ENCODE peak calls at places on chromosomes 4 and X, in eight cellular contexts. U, V, E, F, Z, Y, Q and B are unnamed samples.

GRCh38 chr4:152485726-152486276 is 50.1 kb downstream of the FBXW7 start:
- DNase-seq in U (no peak), V (no peak), E (peak), F (no peak), Z (no peak), Y (no peak), Q (no peak), B (no peak)

GRCh38 chrX:16496175-16496574 is 153.8 kb upstream of the S100G start:
- DNase-seq in U (no peak), V (no peak), E (no peak), F (no peak), Z (no peak), Y (no peak), Q (no peak), B (no peak)

GRCh38 chr4:94536649-94537464 is 85.1 kb downstream of the PDLIM5 start:
- DNase-seq in U (no peak), V (no peak), E (no peak), F (no peak), Z (no peak), Y (no peak), Q (peak), B (no peak)

GRCh38 chrX:32289356-32289755 is 922.0 kb downstream of the DMD start:
- DNase-seq in U (no peak), V (no peak), E (no peak), F (no peak), Z (no peak), Y (no peak), Q (no peak), B (no peak)

GRCh38 chr4:85423414-85423813 is 51.5 kb upstream of the ARHGAP24 start:
- DNase-seq in U (no peak), V (no peak), E (no peak), F (no peak), Z (no peak), Y (no peak), Q (no peak), B (no peak)

GRCh38 chr4:129358571-129358970 is 262.6 kb downstream of the C4orf33 start:
- DNase-seq in U (no peak), V (no peak), E (peak), F (no peak), Z (no peak), Y (no peak), Q (no peak), B (no peak)

GRCh38 chr4:173257732-173258717 is 76.1 kb downstream of the HMGB2 start:
- DNase-seq in U (peak), V (no peak), E (peak), F (peak), Z (peak), Y (peak), Q (peak), B (no peak)

GRCh38 chr4:128228778-128229457 is 58.7 kb downstream of the PGRMC2 start:
- DNase-seq in U (no peak), V (no peak), E (peak), F (no peak), Z (no peak), Y (no peak), Q (no peak), B (no peak)

GRCh38 chrX:107440187-107440586 is 9.3 kb upstream of the FRMPD3 start:
- DNase-seq in U (no peak), V (no peak), E (no peak), F (no peak), Z (no peak), Y (no peak), Q (no peak), B (no peak)

GRCh38 chr4:34964613-34965012 is 1279.7 kb downstream of the ARAP2 start:
- DNase-seq in U (no peak), V (no peak), E (no peak), F (no peak), Z (no peak), Y (no peak), Q (peak), B (no peak)

GRCh38 chr4:112284662-112285411 is 867 bp downstream of the TIFA start:
- DNase-seq in U (no peak), V (no peak), E (peak), F (peak), Z (no peak), Y (no peak), Q (no peak), B (no peak)

GRCh38 chr4:125444166-125444565 is 129.4 kb downstream of the FAT4 start:
- DNase-seq in U (no peak), V (no peak), E (no peak), F (no peak), Z (no peak), Y (no peak), Q (no peak), B (no peak)

GRCh38 chr4:129672941-129673340 is 577.0 kb downstream of the C4orf33 start:
- DNase-seq in U (no peak), V (no peak), E (no peak), F (peak), Z (no peak), Y (no peak), Q (no peak), B (no peak)

GRCh38 chr4:126207892-126208291 is 893.1 kb downstream of the FAT4 start:
- DNase-seq in U (no peak), V (no peak), E (no peak), F (no peak), Z (no peak), Y (no peak), Q (no peak), B (no peak)

GRCh38 chrX:2243913-2244460 is 256.8 kb downstream of the DHRSX start:
- DNase-seq in U (no peak), V (no peak), E (peak), F (no peak), Z (no peak), Y (no peak), Q (no peak), B (no peak)

GRCh38 chrX:8433296-8434094 is 31.1 kb upstream of the VCX3B start:
- DNase-seq in U (no peak), V (no peak), E (no peak), F (no peak), Z (no peak), Y (no peak), Q (no peak), B (no peak)

GRCh38 chrX:420496-421223 is 34.0 kb upstream of the PPP2R3B start:
- DNase-seq in U (no peak), V (no peak), E (no peak), F (no peak), Z (peak), Y (no peak), Q (no peak), B (no peak)

GRCh38 chrX:9352683-9353430 is 112.0 kb upstream of the TBL1X start:
- DNase-seq in U (no peak), V (no peak), E (peak), F (peak), Z (no peak), Y (no peak), Q (no peak), B (no peak)

GRCh38 chr4:153759407-153760226 is at the start of gene RNF175:
- DNase-seq in U (peak), V (no peak), E (no peak), F (no peak), Z (no peak), Y (no peak), Q (peak), B (no peak)

GRCh38 chr4:166064706-166065105 is 191.7 kb downstream of the TLL1 start:
- DNase-seq in U (no peak), V (no peak), E (no peak), F (no peak), Z (no peak), Y (no peak), Q (no peak), B (no peak)

GRCh38 chrX:150841466-150842197 is 56.8 kb downstream of the CD99L2 start:
- DNase-seq in U (no peak), V (no peak), E (peak), F (no peak), Z (no peak), Y (no peak), Q (no peak), B (no peak)

GRCh38 chr4:75289843-75290616 is 224.2 kb downstream of the RCHY1 start:
- DNase-seq in U (no peak), V (no peak), E (no peak), F (no peak), Z (no peak), Y (no peak), Q (peak), B (no peak)

GRCh38 chr4:1720163-1720983 is 750 bp downstream of the TMEM129 start:
- DNase-seq in U (peak), V (no peak), E (peak), F (peak), Z (peak), Y (no peak), Q (peak), B (no peak)

GRCh38 chrX:21047034-21047455 is 327.2 kb upstream of the CNKSR2 start:
- DNase-seq in U (no peak), V (no peak), E (no peak), F (no peak), Z (no peak), Y (no peak), Q (peak), B (no peak)

GRCh38 chrX:144896323-144896722 is 351.0 kb upstream of the SPANXN1 start:
- DNase-seq in U (no peak), V (no peak), E (no peak), F (no peak), Z (no peak), Y (no peak), Q (peak), B (no peak)

GRCh38 chr4:41360911-41361830 is 104.4 kb downstream of the UCHL1 start:
- DNase-seq in U (peak), V (peak), E (no peak), F (no peak), Z (peak), Y (peak), Q (peak), B (no peak)

GRCh38 chrX:153816821-153817220 is 13.5 kb downstream of the PDZD4 start:
- DNase-seq in U (peak), V (no peak), E (no peak), F (no peak), Z (no peak), Y (no peak), Q (no peak), B (no peak)
- TF ChIP-seq CTCF in U (no peak), V (no peak), E (no peak), F (no peak), Z (no peak), Y (no peak), Q (no peak), B (no peak)

GRCh38 chr4:149203256-149204001 is 612.2 kb downstream of the IQCM start:
- DNase-seq in U (no peak), V (no peak), E (peak), F (no peak), Z (no peak), Y (no peak), Q (no peak), B (no peak)
- H3K4me3 ChIP-seq in U (no peak), V (no peak), E (no peak), F (no peak), Z (peak), Y (no peak), Q (no peak), B (no peak)

GRCh38 chr4:104262678-104263077 is 232.0 kb downstream of the CXXC4 start:
- DNase-seq in U (no peak), V (no peak), E (no peak), F (no peak), Z (no peak), Y (no peak), Q (no peak), B (no peak)

GRCh38 chr4:104263100-104263499 is 231.6 kb downstream of the CXXC4 start:
- DNase-seq in U (no peak), V (no peak), E (no peak), F (no peak), Z (no peak), Y (no peak), Q (no peak), B (no peak)
- H3K27ac ChIP-seq in U (no peak), V (no peak), E (no peak), F (no peak), Z (no peak), Y (no peak), Q (no peak), B (no peak)

GRCh38 chr4:157706134-157706533 is 466.7 kb downstream of the GASK1B start:
- DNase-seq in U (no peak), V (no peak), E (no peak), F (no peak), Z (no peak), Y (no peak), Q (no peak), B (no peak)

GRCh38 chr4:157701695-157701994 is 471.2 kb downstream of the GASK1B start:
- DNase-seq in U (no peak), V (no peak), E (no peak), F (no peak), Z (no peak), Y (no peak), Q (no peak), B (no peak)

GRCh38 chr4:157700898-157701694 is 471.7 kb downstream of the GASK1B start:
- DNase-seq in U (no peak), V (no peak), E (no peak), F (no peak), Z (no peak), Y (no peak), Q (no peak), B (no peak)

DNA sequence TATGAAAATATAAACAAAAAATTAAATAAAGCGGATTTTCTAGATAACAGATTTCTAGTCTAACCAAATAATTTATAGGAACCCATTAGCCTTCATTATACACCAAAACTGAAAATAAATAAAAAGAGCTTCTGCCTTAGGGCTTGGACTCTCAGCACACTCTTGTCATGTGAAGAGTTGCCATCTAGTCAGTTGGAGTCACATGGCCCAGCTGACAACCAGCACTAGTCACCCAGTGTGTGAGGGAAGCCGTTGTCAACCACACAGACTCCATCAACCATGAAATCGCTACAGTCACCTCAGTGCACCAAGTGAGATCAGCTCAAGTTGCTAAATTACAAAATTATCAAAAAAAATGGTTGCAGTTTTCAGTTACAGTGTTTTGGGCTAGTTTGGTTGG is 470.0 kb downstream of the GASK1B start:
- DNase-seq in U (no peak), V (no peak), E (no peak), F (no peak), Z (no peak), Y (no peak), Q (no peak), B (no peak)
- TF ChIP-seq CTCF in U (no peak), V (no peak), E (no peak), F (no peak), Z (no peak), Y (no peak), Q (no peak), B (no peak)

GRCh38 chrX:134990475-134991473 is at the start of gene SMIM10:
- DNase-seq in U (peak), V (peak), E (peak), F (no peak), Z (peak), Y (peak), Q (peak), B (peak)
- H3K4me3 ChIP-seq in U (peak), V (peak), E (peak), F (no peak), Z (peak), Y (peak), Q (peak), B (peak)

GRCh38 chrX:44908198-44908597 is 35.2 kb downstream of the KDM6A start:
- DNase-seq in U (no peak), V (no peak), E (peak), F (no peak), Z (no peak), Y (no peak), Q (no peak), B (no peak)
- H3K27ac ChIP-seq in U (peak), V (no peak), E (no peak), F (no peak), Z (no peak), Y (no peak), Q (no peak), B (no peak)

DNA sequence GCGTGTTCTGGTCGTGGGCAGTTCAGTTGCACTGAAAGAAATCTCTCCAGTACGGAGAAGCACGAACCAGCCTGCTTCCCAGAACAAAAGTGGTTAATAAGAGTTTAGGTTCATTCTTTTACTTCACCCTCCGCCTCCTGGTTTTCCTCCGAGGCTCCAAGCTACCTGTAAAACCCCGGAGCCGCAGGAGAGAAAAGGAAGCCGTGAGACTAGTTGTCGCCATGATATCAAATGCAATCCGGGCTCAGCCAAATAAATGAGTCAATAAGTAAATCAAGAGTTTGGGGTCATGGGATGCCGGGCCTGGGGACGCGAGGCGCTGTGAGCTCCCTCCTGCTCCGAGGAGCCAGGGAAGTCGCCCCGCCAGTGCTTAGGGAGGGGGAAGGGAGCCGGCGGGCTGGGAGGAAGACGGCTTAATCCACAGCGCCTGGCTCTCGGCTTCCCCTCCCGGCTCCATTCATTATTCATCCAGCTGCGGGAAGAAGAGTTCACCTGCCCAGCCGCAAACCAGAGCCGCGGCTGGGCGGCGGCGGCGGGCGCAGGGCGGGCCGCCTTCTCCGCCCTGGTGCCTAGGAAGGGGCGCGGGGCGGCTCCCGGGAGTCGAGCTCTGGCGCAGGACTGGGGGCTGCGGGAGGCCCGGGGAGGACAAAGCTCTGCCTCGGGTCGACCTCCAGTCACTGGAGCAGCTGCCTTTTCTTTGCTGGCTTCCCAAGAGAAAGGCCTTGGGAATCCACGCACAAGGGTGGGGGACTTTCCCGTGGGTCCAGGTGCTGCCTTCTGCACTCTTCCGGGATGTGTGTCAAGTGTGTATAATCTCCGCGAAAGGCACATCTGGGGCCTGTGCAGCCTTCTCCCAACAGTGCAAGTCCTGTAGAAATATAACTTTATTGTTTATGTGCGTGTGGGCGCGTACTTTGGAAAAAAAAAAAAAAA is 1.7 kb downstream of the FRAS1 start:
- DNase-seq in U (peak), V (peak), E (no peak), F (no peak), Z (peak), Y (peak), Q (peak), B (no peak)
- TF ChIP-seq CTCF in U (no peak), V (no peak), E (no peak), F (no peak), Z (no peak), Y (no peak), Q (no peak), B (no peak)

DNA sequence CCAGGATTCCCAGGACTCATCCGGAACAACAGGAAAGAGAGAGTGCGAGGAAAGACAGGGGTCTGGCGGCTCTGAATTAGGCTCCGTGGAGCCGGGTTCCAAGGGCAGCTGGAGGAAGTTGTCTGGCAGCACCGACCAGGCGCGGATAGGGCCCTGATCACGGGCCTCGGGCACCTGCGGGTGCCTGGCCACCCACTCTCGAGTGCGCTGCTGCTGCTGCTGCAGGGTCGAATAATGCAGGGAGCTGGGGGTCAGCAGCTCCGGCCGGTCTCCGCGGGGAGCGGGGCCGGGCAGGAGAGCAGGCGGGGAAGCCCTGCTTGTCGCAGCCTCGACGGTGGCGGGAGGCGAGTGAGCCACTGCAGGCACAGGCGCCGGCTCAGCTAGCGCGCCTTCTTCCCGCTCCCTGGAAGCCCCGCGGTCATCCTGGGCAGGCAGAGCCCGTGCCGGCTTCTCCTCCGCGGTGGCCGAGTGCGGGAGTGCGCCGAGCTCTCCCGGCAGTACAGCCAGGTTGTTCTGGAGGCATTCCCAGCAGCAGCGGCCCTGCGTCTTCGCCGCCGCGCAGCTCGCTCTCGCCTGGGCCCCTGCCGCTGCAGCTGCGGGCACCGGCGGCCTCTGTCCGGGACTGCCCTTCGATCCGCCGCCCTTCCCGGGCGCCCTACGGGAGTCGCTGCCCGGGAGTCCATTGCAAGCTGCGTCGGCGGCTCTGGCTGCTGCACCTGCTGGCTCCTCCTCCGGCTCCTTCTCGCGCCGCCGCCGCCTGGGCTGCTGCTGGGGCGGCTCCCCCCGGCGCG is 1.0 kb downstream of the SOWAHB start:
- DNase-seq in U (peak), V (no peak), E (peak), F (no peak), Z (peak), Y (no peak), Q (peak), B (no peak)
- H3K4me3 ChIP-seq in U (peak), V (peak), E (peak), F (no peak), Z (peak), Y (peak), Q (peak), B (peak)

DNA sequence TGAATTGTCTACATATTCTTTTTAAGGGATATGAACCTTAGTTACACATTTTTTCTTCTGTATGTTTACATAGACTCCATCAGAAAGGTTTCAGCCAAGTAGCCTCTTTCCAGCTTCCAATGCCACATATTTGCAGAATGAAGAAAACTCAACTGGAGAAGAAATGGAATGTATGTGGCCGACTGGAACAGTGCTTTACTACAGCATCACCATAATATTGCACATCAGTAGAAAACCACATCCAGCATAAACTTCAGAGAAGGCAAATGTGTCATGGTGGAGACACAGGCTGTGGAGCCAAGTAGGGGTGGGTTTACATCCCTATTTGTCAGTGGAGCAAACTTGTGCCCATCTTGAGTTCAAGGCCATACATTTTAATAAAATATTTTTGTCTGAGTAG is 204.8 kb upstream of the LDB2 start:
- DNase-seq in U (no peak), V (no peak), E (peak), F (no peak), Z (no peak), Y (no peak), Q (no peak), B (no peak)
- H3K27ac ChIP-seq in U (no peak), V (no peak), E (no peak), F (no peak), Z (no peak), Y (no peak), Q (no peak), B (no peak)

DNA sequence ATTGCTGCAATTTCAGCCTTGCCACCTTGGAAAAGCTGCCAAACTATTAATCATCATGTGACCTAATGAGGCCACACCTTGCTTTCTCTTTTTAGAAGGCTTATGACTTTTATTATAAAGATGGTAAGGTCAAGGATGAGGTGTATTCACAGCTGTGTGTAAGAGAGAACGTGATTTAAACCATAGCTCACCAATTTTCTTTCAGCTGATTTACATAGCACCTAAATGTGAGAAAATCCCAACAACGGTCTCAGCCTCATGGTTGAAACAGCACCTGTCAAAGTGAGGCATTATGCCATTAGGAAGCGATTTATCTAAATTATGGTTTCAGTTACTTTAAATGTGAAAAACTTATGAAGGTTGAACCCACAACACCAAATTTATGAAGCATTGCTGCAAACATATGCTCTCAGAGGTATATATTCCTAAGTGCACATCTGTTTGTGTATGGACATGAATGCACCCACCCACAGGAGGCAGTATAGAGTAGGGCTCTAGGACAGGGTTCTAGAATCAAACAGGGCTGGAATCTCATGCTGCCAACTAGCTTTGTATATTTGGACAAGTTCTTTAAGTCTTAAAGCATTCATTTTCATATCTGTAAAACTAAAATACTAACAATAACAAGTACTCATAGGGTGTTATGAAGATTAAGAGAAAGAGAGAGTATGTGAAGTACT is 40.7 kb downstream of the ANXA3 start:
- DNase-seq in U (no peak), V (no peak), E (no peak), F (peak), Z (no peak), Y (no peak), Q (peak), B (no peak)
- TF ChIP-seq CTCF in U (no peak), V (no peak), E (no peak), F (peak), Z (no peak), Y (no peak), Q (peak), B (no peak)